ENCODE peak calls at places on chromosomes 13 and 19, in ten cellular contexts. One of them, this sample, is unnamed.

GRCh38 chr19:50290011-50290410 is 39.2 kb downstream of the KCNC3 start:
- DNase-seq in HL-60: no peak
- DNase-seq in LNCaP clone FGC: no peak
- DNase-seq in AG04450: no peak
- DNase-seq in CD8-positive, alpha-beta T cell: no peak
- DNase-seq in mesendoderm: peak
- DNase-seq in psoas muscle: no peak
- DNase-seq in cardiac fibroblast: no peak
- DNase-seq in fibroblast of pulmonary artery: no peak
- DNase-seq in cardiac muscle cell: no peak
- DNase-seq in this sample: no peak

GRCh38 chr13:98156259-98156658 is 13.4 kb downstream of the FARP1 start:
- DNase-seq in AG04450: no peak
- DNase-seq in fibroblast of pulmonary artery: no peak
- DNase-seq in psoas muscle: no peak
- DNase-seq in cardiac fibroblast: no peak
- DNase-seq in mesendoderm: no peak
- DNase-seq in HL-60: no peak
- DNase-seq in cardiac muscle cell: no peak
- DNase-seq in LNCaP clone FGC: no peak
- DNase-seq in CD8-positive, alpha-beta T cell: no peak
- DNase-seq in this sample: no peak

GRCh38 chr13:97141564-97142005 is 80.5 kb upstream of the MBNL2 start:
- DNase-seq in mesendoderm: peak
- DNase-seq in CD8-positive, alpha-beta T cell: no peak
- DNase-seq in cardiac muscle cell: peak
- DNase-seq in LNCaP clone FGC: peak
- DNase-seq in cardiac fibroblast: peak
- DNase-seq in HL-60: no peak
- DNase-seq in psoas muscle: no peak
- DNase-seq in fibroblast of pulmonary artery: peak
- DNase-seq in AG04450: peak
- DNase-seq in this sample: no peak

GRCh38 chr13:79404985-79405384 is 1.1 kb downstream of the RBM26 start:
- DNase-seq in cardiac fibroblast: peak
- DNase-seq in HL-60: no peak
- DNase-seq in CD8-positive, alpha-beta T cell: peak
- DNase-seq in psoas muscle: no peak
- DNase-seq in cardiac muscle cell: no peak
- DNase-seq in fibroblast of pulmonary artery: no peak
- DNase-seq in AG04450: no peak
- DNase-seq in LNCaP clone FGC: no peak
- DNase-seq in mesendoderm: no peak
- DNase-seq in this sample: no peak

GRCh38 chr19:12982648-12983047 is 12.6 kb upstream of the NFIX start:
- DNase-seq in cardiac muscle cell: no peak
- DNase-seq in mesendoderm: no peak
- DNase-seq in cardiac fibroblast: no peak
- DNase-seq in CD8-positive, alpha-beta T cell: no peak
- DNase-seq in HL-60: no peak
- DNase-seq in LNCaP clone FGC: no peak
- DNase-seq in fibroblast of pulmonary artery: no peak
- DNase-seq in psoas muscle: no peak
- DNase-seq in AG04450: no peak
- DNase-seq in this sample: no peak

GRCh38 chr13:99403458-99403971 is 96.3 kb upstream of the GPR183 start:
- DNase-seq in LNCaP clone FGC: no peak
- DNase-seq in CD8-positive, alpha-beta T cell: peak
- DNase-seq in psoas muscle: no peak
- DNase-seq in mesendoderm: no peak
- DNase-seq in cardiac fibroblast: no peak
- DNase-seq in HL-60: no peak
- DNase-seq in cardiac muscle cell: no peak
- DNase-seq in AG04450: no peak
- DNase-seq in fibroblast of pulmonary artery: no peak
- DNase-seq in this sample: no peak

GRCh38 chr13:113591750-113592149 is 7.2 kb downstream of the TFDP1 start:
- DNase-seq in mesendoderm: no peak
- DNase-seq in psoas muscle: peak
- DNase-seq in fibroblast of pulmonary artery: no peak
- DNase-seq in HL-60: no peak
- DNase-seq in CD8-positive, alpha-beta T cell: peak
- DNase-seq in cardiac muscle cell: no peak
- DNase-seq in LNCaP clone FGC: no peak
- DNase-seq in cardiac fibroblast: no peak
- DNase-seq in AG04450: no peak
- DNase-seq in this sample: no peak

GRCh38 chr13:36445278-36445677 is 13.0 kb downstream of the CCNA1 start:
- DNase-seq in cardiac fibroblast: no peak
- DNase-seq in HL-60: no peak
- DNase-seq in CD8-positive, alpha-beta T cell: no peak
- DNase-seq in cardiac muscle cell: no peak
- DNase-seq in LNCaP clone FGC: no peak
- DNase-seq in psoas muscle: no peak
- DNase-seq in mesendoderm: no peak
- DNase-seq in fibroblast of pulmonary artery: no peak
- DNase-seq in AG04450: no peak
- DNase-seq in this sample: no peak

GRCh38 chr19:10316229-10317044 is 622 bp upstream of the FDX2 start:
- DNase-seq in mesendoderm: no peak
- DNase-seq in AG04450: no peak
- DNase-seq in HL-60: no peak
- DNase-seq in fibroblast of pulmonary artery: no peak
- DNase-seq in cardiac fibroblast: no peak
- DNase-seq in CD8-positive, alpha-beta T cell: no peak
- DNase-seq in LNCaP clone FGC: no peak
- DNase-seq in cardiac muscle cell: no peak
- DNase-seq in psoas muscle: no peak
- DNase-seq in this sample: no peak

GRCh38 chr19:51703655-51704515 is 10.8 kb downstream of the SPACA6 start:
- DNase-seq in AG04450: peak
- DNase-seq in HL-60: peak
- DNase-seq in cardiac muscle cell: peak
- DNase-seq in cardiac fibroblast: peak
- DNase-seq in LNCaP clone FGC: peak
- DNase-seq in mesendoderm: peak
- DNase-seq in fibroblast of pulmonary artery: peak
- DNase-seq in CD8-positive, alpha-beta T cell: peak
- DNase-seq in psoas muscle: peak
- DNase-seq in this sample: peak

GRCh38 chr19:45767881-45768643 is 990 bp downstream of the SIX5 start:
- DNase-seq in psoas muscle: peak
- DNase-seq in HL-60: no peak
- DNase-seq in AG04450: no peak
- DNase-seq in CD8-positive, alpha-beta T cell: no peak
- DNase-seq in LNCaP clone FGC: peak
- DNase-seq in cardiac muscle cell: peak
- DNase-seq in mesendoderm: peak
- DNase-seq in fibroblast of pulmonary artery: peak
- DNase-seq in cardiac fibroblast: peak
- DNase-seq in this sample: no peak

GRCh38 chr19:28169168-28169862 is 1043.6 kb downstream of the UQCRFS1 start:
- DNase-seq in mesendoderm: peak
- DNase-seq in AG04450: no peak
- DNase-seq in psoas muscle: no peak
- DNase-seq in LNCaP clone FGC: no peak
- DNase-seq in CD8-positive, alpha-beta T cell: no peak
- DNase-seq in cardiac fibroblast: no peak
- DNase-seq in fibroblast of pulmonary artery: no peak
- DNase-seq in HL-60: no peak
- DNase-seq in cardiac muscle cell: no peak
- DNase-seq in this sample: no peak

GRCh38 chr13:23695711-23696512 is 125.7 kb downstream of the TNFRSF19 start:
- DNase-seq in fibroblast of pulmonary artery: no peak
- DNase-seq in mesendoderm: no peak
- DNase-seq in AG04450: no peak
- DNase-seq in cardiac fibroblast: no peak
- DNase-seq in cardiac muscle cell: peak
- DNase-seq in psoas muscle: peak
- DNase-seq in CD8-positive, alpha-beta T cell: peak
- DNase-seq in LNCaP clone FGC: no peak
- DNase-seq in HL-60: no peak
- DNase-seq in this sample: no peak

GRCh38 chr13:18232298-18232993 is 949.2 kb downstream of the TUBA3C start:
- DNase-seq in AG04450: no peak
- DNase-seq in CD8-positive, alpha-beta T cell: no peak
- DNase-seq in cardiac muscle cell: no peak
- DNase-seq in psoas muscle: no peak
- DNase-seq in mesendoderm: no peak
- DNase-seq in HL-60: no peak
- DNase-seq in fibroblast of pulmonary artery: no peak
- DNase-seq in cardiac fibroblast: no peak
- DNase-seq in LNCaP clone FGC: no peak
- DNase-seq in this sample: no peak

GRCh38 chr19:41323430-41324125 is 13.6 kb downstream of the CCDC97 start:
- DNase-seq in CD8-positive, alpha-beta T cell: no peak
- DNase-seq in LNCaP clone FGC: no peak
- DNase-seq in AG04450: peak
- DNase-seq in HL-60: peak
- DNase-seq in mesendoderm: peak
- DNase-seq in cardiac muscle cell: peak
- DNase-seq in psoas muscle: peak
- DNase-seq in fibroblast of pulmonary artery: peak
- DNase-seq in cardiac fibroblast: peak
- DNase-seq in this sample: peak

GRCh38 chr19:41325947-41326706 is 16.2 kb downstream of the CCDC97 start:
- DNase-seq in mesendoderm: no peak
- DNase-seq in psoas muscle: no peak
- DNase-seq in CD8-positive, alpha-beta T cell: no peak
- DNase-seq in LNCaP clone FGC: no peak
- DNase-seq in fibroblast of pulmonary artery: peak
- DNase-seq in HL-60: no peak
- DNase-seq in cardiac fibroblast: peak
- DNase-seq in cardiac muscle cell: peak
- DNase-seq in AG04450: no peak
- DNase-seq in this sample: peak

GRCh38 chr19:41325640-41325946 is 15.6 kb downstream of the CCDC97 start:
- DNase-seq in LNCaP clone FGC: no peak
- DNase-seq in cardiac fibroblast: no peak
- DNase-seq in cardiac muscle cell: no peak
- DNase-seq in AG04450: no peak
- DNase-seq in mesendoderm: no peak
- DNase-seq in fibroblast of pulmonary artery: no peak
- DNase-seq in CD8-positive, alpha-beta T cell: no peak
- DNase-seq in psoas muscle: no peak
- DNase-seq in HL-60: no peak
- DNase-seq in this sample: no peak

GRCh38 chr19:41324231-41324702 is 14.3 kb downstream of the CCDC97 start:
- DNase-seq in mesendoderm: peak
- DNase-seq in fibroblast of pulmonary artery: no peak
- DNase-seq in AG04450: no peak
- DNase-seq in cardiac fibroblast: no peak
- DNase-seq in psoas muscle: peak
- DNase-seq in LNCaP clone FGC: no peak
- DNase-seq in CD8-positive, alpha-beta T cell: no peak
- DNase-seq in HL-60: no peak
- DNase-seq in cardiac muscle cell: no peak
- DNase-seq in this sample: no peak

GRCh38 chr19:41324921-41325639 is 15.1 kb downstream of the CCDC97 start:
- DNase-seq in fibroblast of pulmonary artery: peak
- DNase-seq in cardiac fibroblast: peak
- DNase-seq in HL-60: no peak
- DNase-seq in CD8-positive, alpha-beta T cell: peak
- DNase-seq in mesendoderm: peak
- DNase-seq in AG04450: no peak
- DNase-seq in psoas muscle: peak
- DNase-seq in cardiac muscle cell: peak
- DNase-seq in LNCaP clone FGC: no peak
- DNase-seq in this sample: no peak
- H3K4me3 ChIP-seq in fibroblast of pulmonary artery: no peak
- H3K4me3 ChIP-seq in cardiac fibroblast: peak
- H3K4me3 ChIP-seq in HL-60: no peak
- H3K4me3 ChIP-seq in CD8-positive, alpha-beta T cell: no peak
- H3K4me3 ChIP-seq in mesendoderm: no peak
- H3K4me3 ChIP-seq in AG04450: peak
- H3K4me3 ChIP-seq in psoas muscle: peak
- H3K4me3 ChIP-seq in cardiac muscle cell: no peak
- H3K4me3 ChIP-seq in LNCaP clone FGC: no peak
- H3K4me3 ChIP-seq in this sample: no peak

GRCh38 chr13:24746618-24747247 is 17.2 kb upstream of the RNF17 start:
- DNase-seq in cardiac muscle cell: peak
- DNase-seq in psoas muscle: no peak
- DNase-seq in AG04450: no peak
- DNase-seq in cardiac fibroblast: peak
- DNase-seq in HL-60: no peak
- DNase-seq in fibroblast of pulmonary artery: no peak
- DNase-seq in mesendoderm: peak
- DNase-seq in LNCaP clone FGC: no peak
- DNase-seq in CD8-positive, alpha-beta T cell: no peak
- DNase-seq in this sample: no peak
- H3K4me3 ChIP-seq in cardiac muscle cell: peak
- H3K4me3 ChIP-seq in psoas muscle: peak
- H3K4me3 ChIP-seq in AG04450: no peak
- H3K4me3 ChIP-seq in cardiac fibroblast: no peak
- H3K4me3 ChIP-seq in HL-60: peak
- H3K4me3 ChIP-seq in fibroblast of pulmonary artery: no peak
- H3K4me3 ChIP-seq in mesendoderm: no peak
- H3K4me3 ChIP-seq in LNCaP clone FGC: no peak
- H3K4me3 ChIP-seq in CD8-positive, alpha-beta T cell: no peak
- H3K4me3 ChIP-seq in this sample: no peak

GRCh38 chr13:108980237-108980636 is 350.8 kb downstream of the MYO16 start:
- DNase-seq in psoas muscle: no peak
- DNase-seq in fibroblast of pulmonary artery: no peak
- DNase-seq in AG04450: no peak
- DNase-seq in CD8-positive, alpha-beta T cell: no peak
- DNase-seq in mesendoderm: no peak
- DNase-seq in HL-60: no peak
- DNase-seq in cardiac muscle cell: no peak
- DNase-seq in cardiac fibroblast: no peak
- DNase-seq in LNCaP clone FGC: peak
- DNase-seq in this sample: no peak
- H3K4me3 ChIP-seq in psoas muscle: no peak
- H3K4me3 ChIP-seq in fibroblast of pulmonary artery: no peak
- H3K4me3 ChIP-seq in AG04450: peak
- H3K4me3 ChIP-seq in CD8-positive, alpha-beta T cell: no peak
- H3K4me3 ChIP-seq in mesendoderm: no peak
- H3K4me3 ChIP-seq in HL-60: no peak
- H3K4me3 ChIP-seq in cardiac muscle cell: no peak
- H3K4me3 ChIP-seq in cardiac fibroblast: no peak
- H3K4me3 ChIP-seq in LNCaP clone FGC: peak
- H3K4me3 ChIP-seq in this sample: no peak

DNA sequence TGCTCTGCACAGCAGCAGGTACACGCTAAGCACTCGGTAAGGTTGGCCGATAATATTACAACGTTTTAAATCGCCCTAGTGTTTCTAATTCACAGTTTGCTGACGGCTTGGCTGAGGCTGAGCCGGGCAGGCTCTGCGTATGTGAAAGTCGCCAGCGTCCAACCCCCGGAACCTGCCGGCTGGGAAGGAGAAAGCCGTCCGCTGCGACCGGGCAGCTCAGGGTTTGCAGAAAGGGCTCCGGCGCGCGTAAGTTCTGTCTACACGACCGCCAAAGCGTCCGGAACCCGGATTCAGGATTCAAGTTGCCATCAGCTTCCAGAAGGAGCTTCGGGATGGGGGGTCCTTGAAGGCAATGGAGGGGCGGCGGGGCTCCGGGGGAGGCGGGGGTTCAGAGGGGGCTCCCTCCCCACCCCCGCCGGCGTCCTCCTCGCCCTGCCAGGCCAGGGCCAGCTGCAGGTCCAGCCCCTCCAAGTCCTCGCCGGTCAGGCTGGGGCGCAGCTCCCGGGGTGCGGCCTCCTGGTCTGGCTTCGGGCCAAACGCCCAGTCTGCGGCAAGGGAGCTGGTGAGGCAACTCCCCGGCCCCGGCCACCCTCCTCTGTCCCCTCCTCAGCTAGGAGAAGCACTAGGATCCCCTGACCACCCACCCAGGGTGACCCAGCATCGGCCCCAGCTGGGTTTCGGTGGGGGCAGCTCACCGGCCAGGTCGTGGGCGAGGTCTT is 575 bp downstream of the SMIM44 start:
- DNase-seq in AG04450: no peak
- DNase-seq in fibroblast of pulmonary artery: no peak
- DNase-seq in cardiac muscle cell: no peak
- DNase-seq in psoas muscle: no peak
- DNase-seq in cardiac fibroblast: no peak
- DNase-seq in HL-60: no peak
- DNase-seq in mesendoderm: no peak
- DNase-seq in LNCaP clone FGC: no peak
- DNase-seq in CD8-positive, alpha-beta T cell: no peak
- DNase-seq in this sample: no peak
- H3K4me3 ChIP-seq in AG04450: no peak
- H3K4me3 ChIP-seq in fibroblast of pulmonary artery: no peak
- H3K4me3 ChIP-seq in cardiac muscle cell: no peak
- H3K4me3 ChIP-seq in psoas muscle: no peak
- H3K4me3 ChIP-seq in cardiac fibroblast: no peak
- H3K4me3 ChIP-seq in HL-60: no peak
- H3K4me3 ChIP-seq in mesendoderm: no peak
- H3K4me3 ChIP-seq in LNCaP clone FGC: no peak
- H3K4me3 ChIP-seq in CD8-positive, alpha-beta T cell: no peak
- H3K4me3 ChIP-seq in this sample: no peak